ENCODE peak calls at places on chromosomes 5 and 9, in seven cellular contexts. S, E, R, T, M, H and Z are unnamed samples.

GRCh38 chr9:75083188-75083976 is 4.6 kb downstream of the NMRK1 start:
- DNase-seq in S (peak; percentile 10), E (no peak), R (peak; percentile 71), T (no peak), M (no peak), H (no peak), Z (peak; percentile 62)

GRCh38 chr5:78533356-78533755 is 115.2 kb downstream of the LHFPL2 start:
- DNase-seq in S (peak; percentile 34), E (no peak), R (no peak), T (peak; percentile 26), M (no peak), H (no peak), Z (no peak)

GRCh38 chr9:130186051-130186450 is 13.8 kb downstream of the NCS1 start:
- DNase-seq in S (no peak), E (peak; percentile 51), R (no peak), T (peak; percentile 89), M (no peak), H (peak; percentile 53), Z (no peak)

GRCh38 chr5:131064669-131065371 is 100.2 kb downstream of the HINT1 start:
- DNase-seq in S (no peak), E (no peak), R (no peak), T (no peak), M (no peak), H (no peak), Z (no peak)

GRCh38 chr5:90134381-90134780 is 275.2 kb downstream of the CETN3 start:
- DNase-seq in S (no peak), E (no peak), R (no peak), T (no peak), M (no peak), H (no peak), Z (no peak)

GRCh38 chr9:114156658-114157421 is 1.5 kb downstream of the COL27A1 start:
- DNase-seq in S (no peak), E (peak; percentile 88), R (peak; percentile 27), T (peak; percentile 90), M (no peak), H (peak; percentile 73), Z (peak; percentile 45)

GRCh38 chr9:133739408-133740280 is 1.5 kb upstream of the SARDH start:
- DNase-seq in S (no peak), E (peak; percentile 50), R (no peak), T (peak; percentile 62), M (peak; percentile 57), H (peak; percentile 5), Z (no peak)

GRCh38 chr5:63451188-63451587 is 511.1 kb downstream of the HTR1A start:
- DNase-seq in S (no peak), E (no peak), R (no peak), T (no peak), M (no peak), H (no peak), Z (no peak)

GRCh38 chr5:91079037-91079436 is 304.1 kb downstream of the ARRDC3 start:
- DNase-seq in S (no peak), E (no peak), R (no peak), T (no peak), M (no peak), H (no peak), Z (no peak)

GRCh38 chr5:74143724-74144330 is 496.7 kb downstream of the ENC1 start:
- DNase-seq in S (peak; percentile 30), E (no peak), R (peak; percentile 28), T (no peak), M (no peak), H (no peak), Z (no peak)

GRCh38 chr9:93126825-93127368 is 7.2 kb downstream of the NINJ1 start:
- DNase-seq in S (no peak), E (no peak), R (peak; percentile 16), T (peak; percentile 86), M (peak; percentile 76), H (peak; percentile 73), Z (no peak)

GRCh38 chr9:4530375-4530774 is 40.1 kb downstream of the SLC1A1 start:
- DNase-seq in S (no peak), E (no peak), R (no peak), T (no peak), M (no peak), H (no peak), Z (no peak)
- TF ChIP-seq POLR2AphosphoS5 in S (no peak), E (no peak), R (no peak), T (no peak), M (no peak), H (no peak), Z (no peak)

GRCh38 chr5:157387164-157387563 is 72.8 kb upstream of the NIPAL4 start:
- DNase-seq in S (no peak), E (no peak), R (no peak), T (no peak), M (no peak), H (no peak), Z (no peak)

GRCh38 chr5:157387683-157388093 is 72.3 kb upstream of the NIPAL4 start:
- DNase-seq in S (no peak), E (no peak), R (no peak), T (peak; percentile 86), M (no peak), H (no peak), Z (no peak)

GRCh38 chr5:157388148-157388547 is 71.9 kb upstream of the NIPAL4 start:
- DNase-seq in S (no peak), E (no peak), R (no peak), T (no peak), M (no peak), H (peak; percentile 70), Z (no peak)

GRCh38 chr5:157383151-157383810 is 76.7 kb upstream of the NIPAL4 start:
- DNase-seq in S (no peak), E (no peak), R (no peak), T (no peak), M (no peak), H (no peak), Z (no peak)

DNA sequence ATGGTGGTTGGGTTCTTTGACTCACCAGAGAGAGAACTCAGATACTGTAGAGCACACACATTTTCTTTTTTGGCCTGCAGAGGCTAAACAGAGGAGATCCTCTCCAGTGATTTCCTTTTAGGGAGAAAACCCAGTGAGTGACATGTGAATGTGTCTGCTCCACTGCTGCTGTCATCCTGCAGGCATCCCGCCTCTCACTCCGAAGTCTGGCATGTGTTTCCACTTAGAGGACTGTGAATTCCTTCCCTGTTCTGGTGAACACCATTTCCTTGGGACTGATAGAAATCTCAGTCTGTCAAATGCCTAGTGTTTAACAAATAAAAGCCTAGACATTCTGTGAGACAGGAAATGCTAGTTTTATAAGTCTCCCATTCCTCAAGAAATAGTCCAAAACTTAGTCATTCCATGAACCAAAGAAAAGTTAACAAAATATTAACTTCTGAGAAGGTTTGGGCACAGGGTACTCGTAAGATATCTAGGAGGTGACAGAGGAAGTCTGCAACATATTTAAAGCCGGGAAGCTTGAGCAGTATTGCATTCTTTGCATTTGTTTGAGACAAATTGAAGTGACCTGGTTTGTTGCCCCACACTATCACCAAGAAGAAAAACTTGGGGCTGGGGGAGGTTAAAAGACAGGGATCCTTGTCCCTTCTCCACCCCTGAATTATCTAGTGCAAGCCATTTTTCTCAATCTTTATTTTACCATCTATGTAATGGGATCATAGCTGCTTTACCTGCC is 74.9 kb upstream of the NIPAL4 start:
- DNase-seq in S (no peak), E (no peak), R (peak; percentile 27), T (peak; percentile 91), M (no peak), H (peak; percentile 72), Z (no peak)
- TF ChIP-seq EP300 in S (no peak), E (no peak), R (no peak), T (peak; percentile 75), M (no peak), H (peak; percentile 98), Z (no peak)

DNA sequence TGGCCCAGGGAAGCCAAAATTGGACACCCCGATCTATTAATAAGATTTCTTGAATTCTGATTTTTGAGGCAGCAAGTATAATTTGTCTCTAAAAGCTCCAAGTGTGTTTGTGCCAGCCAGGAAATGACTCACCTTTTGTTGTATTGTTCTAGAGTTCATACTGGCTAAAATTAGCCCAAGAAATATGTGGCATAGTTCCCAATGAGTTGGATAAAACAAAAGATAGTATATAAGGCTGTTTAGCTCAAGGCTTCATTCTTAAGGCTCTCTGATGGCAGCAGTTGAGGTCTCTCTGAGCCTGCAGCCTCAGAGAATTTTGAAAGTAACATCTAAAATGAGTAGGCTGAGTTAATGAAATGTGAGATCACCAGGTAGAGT is 21.6 kb downstream of the HMGXB3 start:
- DNase-seq in S (no peak), E (no peak), R (no peak), T (no peak), M (no peak), H (no peak), Z (no peak)
- TF ChIP-seq POLR2AphosphoS5 in S (no peak), E (no peak), R (no peak), T (no peak), M (no peak), H (peak; percentile 76), Z (peak; percentile 11)

GRCh38 chr5:3197699-3198098 is 397.9 kb upstream of the IRX1 start:
- DNase-seq in S (no peak), E (no peak), R (no peak), T (no peak), M (no peak), H (no peak), Z (no peak)
- TF ChIP-seq EP300 in S (no peak), E (no peak), R (no peak), T (no peak), M (no peak), H (no peak), Z (no peak)

GRCh38 chr5:142189813-142190212 is 81.2 kb downstream of the NDFIP1 start:
- DNase-seq in S (no peak), E (no peak), R (no peak), T (no peak), M (no peak), H (no peak), Z (no peak)

GRCh38 chr5:142192799-142193428 is 84.3 kb downstream of the NDFIP1 start:
- DNase-seq in S (no peak), E (no peak), R (no peak), T (no peak), M (no peak), H (no peak), Z (no peak)

GRCh38 chr5:142197098-142197497 is 88.5 kb downstream of the NDFIP1 start:
- DNase-seq in S (no peak), E (no peak), R (no peak), T (no peak), M (no peak), H (no peak), Z (no peak)

GRCh38 chr5:142191776-142192175 is 83.2 kb downstream of the NDFIP1 start:
- DNase-seq in S (no peak), E (no peak), R (no peak), T (no peak), M (no peak), H (no peak), Z (no peak)

DNA sequence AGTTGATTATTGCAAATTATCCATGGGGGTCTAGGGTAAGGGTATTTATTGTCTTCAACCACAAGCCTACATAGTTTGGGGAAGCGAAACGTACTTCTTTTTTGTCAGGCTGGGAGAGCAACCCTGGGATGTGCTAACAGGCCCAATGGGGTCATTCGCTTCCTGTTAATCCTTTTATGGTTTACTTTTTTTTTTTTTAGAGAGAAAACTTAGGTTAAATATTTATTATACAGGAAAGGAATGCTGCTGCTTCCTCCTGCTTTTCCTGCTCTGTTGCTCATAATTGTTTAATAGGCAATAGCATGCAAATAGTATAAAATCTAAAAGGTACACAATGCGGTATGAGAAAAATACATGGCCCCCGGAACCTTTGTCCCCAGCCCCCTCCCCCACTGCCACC is 83.7 kb downstream of the NDFIP1 start:
- DNase-seq in S (no peak), E (no peak), R (no peak), T (no peak), M (no peak), H (no peak), Z (no peak)
- TF ChIP-seq POLR2AphosphoS5 in S (no peak), E (no peak), R (no peak), T (no peak), M (no peak), H (no peak), Z (no peak)